ENCODE peak calls at places on chromosomes 7 and 10, in six cellular contexts. V is osteocyte, C is EH, X is G401, R is astrocyte, G is endothelial cell. I is an unnamed sample.
A peak's percentile ranks its signal among the peaks of the same experiment; 100 is the strongest.

GRCh38 chr7:155506854-155507337 is 39.5 kb downstream of the CNPY1 start:
- DNase-seq in V (no peak), C (no peak), X (peak; percentile 90), R (no peak), G (no peak), I (no peak)

GRCh38 chr7:33452805-33453502 is 323.6 kb downstream of the BBS9 start:
- DNase-seq in V (no peak), C (peak; percentile 21), X (no peak), R (peak; percentile 44), G (no peak), I (peak; percentile 8)

GRCh38 chr10:4120454-4120853 is 335.4 kb upstream of the KLF6 start:
- DNase-seq in V (no peak), C (no peak), X (no peak), R (no peak), G (no peak), I (no peak)

GRCh38 chr7:57370739-57371098 is 79.3 kb upstream of the ZNF716 start:
- DNase-seq in V (no peak), C (no peak), X (no peak), R (no peak), G (no peak), I (no peak)

GRCh38 chr7:81583882-81584533 is 185.8 kb downstream of the HGF start:
- DNase-seq in V (no peak), C (peak; percentile 31), X (no peak), R (peak; percentile 29), G (no peak), I (no peak)

GRCh38 chr10:68052463-68052862 is 22.6 kb downstream of the HERC4 start:
- DNase-seq in V (no peak), C (peak; percentile 29), X (no peak), R (peak; percentile 19), G (no peak), I (no peak)

GRCh38 chr10:45008524-45009161 is 7.9 kb downstream of the ZNF22 start:
- DNase-seq in V (no peak), C (peak; percentile 89), X (peak; percentile 79), R (peak; percentile 78), G (peak; percentile 44), I (peak; percentile 92)

GRCh38 chr10:110793128-110793812 is 78.5 kb upstream of the PDCD4 start:
- DNase-seq in V (no peak), C (no peak), X (no peak), R (no peak), G (no peak), I (no peak)